ENCODE peak calls at places on chromosome 2, in four cellular contexts. One of them, this sample, is unnamed.
A peak's percentile ranks its signal among the peaks of the same experiment; 100 is the strongest.

GRCh38 chr2:237892478-237892877 is 33.1 kb downstream of the RAMP1 start:
- DNase-seq in HTR-8/SVneo: no peak
- DNase-seq in neural crest cell: no peak
- DNase-seq in naive thymus-derived CD4-positive, alpha-beta T cell: no peak
- DNase-seq in this sample: no peak

GRCh38 chr2:4553219-4553618 is 849.8 kb downstream of the DCDC2C start:
- DNase-seq in neural crest cell: no peak
- DNase-seq in naive thymus-derived CD4-positive, alpha-beta T cell: no peak
- DNase-seq in HTR-8/SVneo: no peak
- DNase-seq in this sample: no peak

GRCh38 chr2:36882532-36882931 is 83.8 kb downstream of the STRN start:
- DNase-seq in naive thymus-derived CD4-positive, alpha-beta T cell: no peak
- DNase-seq in neural crest cell: no peak
- DNase-seq in HTR-8/SVneo: no peak
- DNase-seq in this sample: no peak

GRCh38 chr2:98936917-98937351 is 909 bp upstream of the CRACDL start:
- DNase-seq in HTR-8/SVneo: no peak
- DNase-seq in neural crest cell: peak; percentile 16
- DNase-seq in naive thymus-derived CD4-positive, alpha-beta T cell: no peak
- DNase-seq in this sample: no peak

GRCh38 chr2:240128608-240129144 is 7.4 kb downstream of the COPS9 start:
- DNase-seq in HTR-8/SVneo: no peak
- DNase-seq in naive thymus-derived CD4-positive, alpha-beta T cell: no peak
- DNase-seq in neural crest cell: no peak
- DNase-seq in this sample: no peak

GRCh38 chr2:98020992-98021713 is 25.4 kb upstream of the TMEM131 start:
- DNase-seq in HTR-8/SVneo: no peak
- DNase-seq in neural crest cell: no peak
- DNase-seq in naive thymus-derived CD4-positive, alpha-beta T cell: no peak
- DNase-seq in this sample: no peak

GRCh38 chr2:8872821-8873432 is 35.5 kb upstream of the KIDINS220 start:
- DNase-seq in HTR-8/SVneo: peak; percentile 56
- DNase-seq in neural crest cell: no peak
- DNase-seq in naive thymus-derived CD4-positive, alpha-beta T cell: no peak
- DNase-seq in this sample: peak; percentile 58

GRCh38 chr2:181764095-181764963 is 84.0 kb upstream of the NEUROD1 start:
- DNase-seq in neural crest cell: no peak
- DNase-seq in HTR-8/SVneo: no peak
- DNase-seq in naive thymus-derived CD4-positive, alpha-beta T cell: no peak
- DNase-seq in this sample: no peak

GRCh38 chr2:105910497-105911238 is 166.0 kb downstream of the NCK2 start:
- DNase-seq in neural crest cell: no peak
- DNase-seq in naive thymus-derived CD4-positive, alpha-beta T cell: no peak
- DNase-seq in HTR-8/SVneo: no peak
- DNase-seq in this sample: no peak

GRCh38 chr2:122739732-122740593 is 984.5 kb downstream of the TSN start:
- DNase-seq in HTR-8/SVneo: no peak
- DNase-seq in neural crest cell: no peak
- DNase-seq in naive thymus-derived CD4-positive, alpha-beta T cell: no peak
- DNase-seq in this sample: no peak

GRCh38 chr2:181426687-181427086 is 30.5 kb upstream of the ITGA4 start:
- DNase-seq in naive thymus-derived CD4-positive, alpha-beta T cell: no peak
- DNase-seq in HTR-8/SVneo: no peak
- DNase-seq in neural crest cell: no peak
- DNase-seq in this sample: no peak

GRCh38 chr2:133561045-133561852 is 7.0 kb downstream of the NCKAP5 start:
- DNase-seq in naive thymus-derived CD4-positive, alpha-beta T cell: no peak
- DNase-seq in HTR-8/SVneo: peak; percentile 31
- DNase-seq in neural crest cell: no peak
- DNase-seq in this sample: peak; percentile 49

GRCh38 chr2:241768850-241769249 is 7.8 kb upstream of the GAL3ST2 start:
- DNase-seq in naive thymus-derived CD4-positive, alpha-beta T cell: peak; percentile 14
- DNase-seq in neural crest cell: no peak
- DNase-seq in HTR-8/SVneo: no peak
- DNase-seq in this sample: no peak

GRCh38 chr2:608711-609110 is 68.5 kb downstream of the TMEM18 start:
- DNase-seq in HTR-8/SVneo: no peak
- DNase-seq in naive thymus-derived CD4-positive, alpha-beta T cell: peak; percentile 8
- DNase-seq in neural crest cell: no peak
- DNase-seq in this sample: no peak

GRCh38 chr2:39326644-39327043 is 82.9 kb upstream of the CDKL4 start:
- DNase-seq in neural crest cell: no peak
- DNase-seq in HTR-8/SVneo: no peak
- DNase-seq in naive thymus-derived CD4-positive, alpha-beta T cell: no peak
- DNase-seq in this sample: no peak

GRCh38 chr2:108267117-108267516 is 21.6 kb upstream of the SULT1C2 start:
- DNase-seq in naive thymus-derived CD4-positive, alpha-beta T cell: no peak
- DNase-seq in neural crest cell: no peak
- DNase-seq in HTR-8/SVneo: no peak
- DNase-seq in this sample: no peak

GRCh38 chr2:150169230-150169629 is 318.2 kb downstream of the RND3 start:
- DNase-seq in neural crest cell: no peak
- DNase-seq in naive thymus-derived CD4-positive, alpha-beta T cell: no peak
- DNase-seq in HTR-8/SVneo: no peak
- DNase-seq in this sample: no peak

GRCh38 chr2:234044157-234044556 is 6.3 kb upstream of the SPP2 start:
- DNase-seq in neural crest cell: no peak
- DNase-seq in naive thymus-derived CD4-positive, alpha-beta T cell: no peak
- DNase-seq in HTR-8/SVneo: no peak
- DNase-seq in this sample: peak; percentile 16

GRCh38 chr2:26562811-26563645 is 78.1 kb downstream of the CIB4 start:
- DNase-seq in naive thymus-derived CD4-positive, alpha-beta T cell: no peak
- DNase-seq in HTR-8/SVneo: no peak
- DNase-seq in neural crest cell: no peak
- DNase-seq in this sample: peak; percentile 95

GRCh38 chr2:217951091-217951490 is 51.7 kb downstream of the TNS1 start:
- DNase-seq in HTR-8/SVneo: no peak
- DNase-seq in naive thymus-derived CD4-positive, alpha-beta T cell: no peak
- DNase-seq in neural crest cell: no peak
- DNase-seq in this sample: no peak

GRCh38 chr2:20620271-20620681 is 30.6 kb downstream of the HS1BP3 start:
- DNase-seq in naive thymus-derived CD4-positive, alpha-beta T cell: no peak
- DNase-seq in HTR-8/SVneo: no peak
- DNase-seq in neural crest cell: no peak
- DNase-seq in this sample: no peak

GRCh38 chr2:146496248-146496647 is 1348.6 kb upstream of the ACVR2A start:
- DNase-seq in neural crest cell: no peak
- DNase-seq in HTR-8/SVneo: no peak
- DNase-seq in naive thymus-derived CD4-positive, alpha-beta T cell: no peak
- DNase-seq in this sample: no peak

GRCh38 chr2:99662761-99663341 is 173.0 kb upstream of the REV1 start:
- DNase-seq in neural crest cell: no peak
- DNase-seq in HTR-8/SVneo: peak; percentile 39
- DNase-seq in naive thymus-derived CD4-positive, alpha-beta T cell: no peak
- DNase-seq in this sample: peak; percentile 94

GRCh38 chr2:237669628-237670351 is 42.4 kb downstream of the LRRFIP1 start:
- DNase-seq in naive thymus-derived CD4-positive, alpha-beta T cell: no peak
- DNase-seq in HTR-8/SVneo: no peak
- DNase-seq in neural crest cell: no peak
- DNase-seq in this sample: no peak

GRCh38 chr2:241893265-241893664 is 23.7 kb downstream of the RTP5 start:
- DNase-seq in naive thymus-derived CD4-positive, alpha-beta T cell: no peak
- DNase-seq in HTR-8/SVneo: no peak
- DNase-seq in neural crest cell: no peak
- DNase-seq in this sample: no peak

GRCh38 chr2:237291138-237291792 is 122.7 kb downstream of the COL6A3 start:
- DNase-seq in HTR-8/SVneo: peak; percentile 79
- DNase-seq in naive thymus-derived CD4-positive, alpha-beta T cell: no peak
- DNase-seq in neural crest cell: no peak
- DNase-seq in this sample: peak; percentile 91

GRCh38 chr2:30355306-30355705 is 91.7 kb upstream of the LCLAT1 start:
- DNase-seq in HTR-8/SVneo: no peak
- DNase-seq in neural crest cell: no peak
- DNase-seq in naive thymus-derived CD4-positive, alpha-beta T cell: no peak
- DNase-seq in this sample: no peak

GRCh38 chr2:52135235-52135634 is 1103.3 kb upstream of the NRXN1 start:
- DNase-seq in neural crest cell: no peak
- DNase-seq in naive thymus-derived CD4-positive, alpha-beta T cell: no peak
- DNase-seq in HTR-8/SVneo: no peak
- DNase-seq in this sample: no peak

GRCh38 chr2:86078801-86079545 is 26.7 kb downstream of the POLR1A start:
- DNase-seq in naive thymus-derived CD4-positive, alpha-beta T cell: no peak
- DNase-seq in neural crest cell: no peak
- DNase-seq in HTR-8/SVneo: peak; percentile 68
- DNase-seq in this sample: no peak